ENCODE peak calls at places on chromosomes 16 and 17, in nine cellular contexts. Y, X, P, C, K, V, G, H and E are unnamed samples.

GRCh38 chr16:55489956-55490265 is 10.9 kb downstream of the MMP2 start:
- DNase-seq in Y (no peak), X (no peak), P (peak), C (no peak), K (no peak), V (no peak), G (no peak), H (no peak), E (no peak)

GRCh38 chr16:8863594-8864424 is 5.0 kb downstream of the CARHSP1 start:
- DNase-seq in Y (no peak), X (no peak), P (no peak), C (no peak), K (no peak), V (no peak), G (no peak), H (no peak), E (peak)

GRCh38 chr17:32931686-32932085 is 3.7 kb downstream of the TMEM98 start:
- DNase-seq in Y (no peak), X (no peak), P (no peak), C (no peak), K (no peak), V (peak), G (no peak), H (no peak), E (peak)

GRCh38 chr16:66510298-66510697 is 39.6 kb downstream of the TK2 start:
- DNase-seq in Y (no peak), X (no peak), P (peak), C (no peak), K (no peak), V (no peak), G (no peak), H (no peak), E (no peak)

GRCh38 chr16:69107311-69107962 is 2.0 kb downstream of the HAS3 start:
- DNase-seq in Y (no peak), X (no peak), P (no peak), C (no peak), K (no peak), V (peak), G (no peak), H (no peak), E (no peak)

GRCh38 chr17:29722411-29723198 is 99.9 kb upstream of the CORO6 start:
- DNase-seq in Y (no peak), X (peak), P (peak), C (no peak), K (no peak), V (no peak), G (peak), H (peak), E (no peak)

GRCh38 chr16:35733971-35734702 is 2274.7 kb downstream of the TP53TG3F start:
- DNase-seq in Y (no peak), X (no peak), P (peak), C (no peak), K (no peak), V (no peak), G (no peak), H (no peak), E (no peak)

GRCh38 chr17:19371259-19372003 is 6.9 kb upstream of the MAPK7 start:
- DNase-seq in Y (no peak), X (no peak), P (no peak), C (no peak), K (no peak), V (no peak), G (no peak), H (no peak), E (no peak)

GRCh38 chr17:77831497-77832179 is 126.9 kb upstream of the TNRC6C start:
- DNase-seq in Y (no peak), X (peak), P (peak), C (no peak), K (no peak), V (peak), G (no peak), H (no peak), E (no peak)

GRCh38 chr17:50209472-50210248 is 8.2 kb upstream of the COL1A1 start:
- DNase-seq in Y (no peak), X (peak), P (peak), C (no peak), K (no peak), V (no peak), G (no peak), H (no peak), E (no peak)